ENCODE peak calls at places on chromosomes 2 and 18, in nine cellular contexts. R is PC-3, T is transverse colon, K is K562, J is left lung, S is body of pancreas, L is HCT116, G is GM23248, I is pancreas. Z is an unnamed sample.
A peak's percentile ranks its signal among the peaks of the same experiment; 100 is the strongest.

GRCh38 chr2:1741851-1742250 is 2.5 kb downstream of the PXDN start:
- DNase-seq in R (no peak), T (no peak), K (no peak), J (no peak), S (no peak), L (no peak), G (no peak), I (no peak), Z (no peak)

GRCh38 chr2:186632417-186632816 is 42.6 kb downstream of the ITGAV start:
- DNase-seq in R (no peak), T (no peak), K (no peak), J (no peak), S (no peak), L (no peak), G (no peak), I (no peak), Z (no peak)

GRCh38 chr18:42574871-42575270 is 540.6 kb downstream of the RIT2 start:
- DNase-seq in R (no peak), T (no peak), K (no peak), J (no peak), S (no peak), L (no peak), G (no peak), I (no peak), Z (no peak)

GRCh38 chr2:66897676-66898280 is 462.9 kb downstream of the MEIS1 start:
- DNase-seq in R (no peak), T (no peak), K (no peak), J (no peak), S (no peak), L (no peak), G (peak; percentile 68), I (no peak), Z (no peak)

GRCh38 chr2:150903461-150903860 is 358.2 kb downstream of the RBM43 start:
- DNase-seq in R (peak; percentile 29), T (no peak), K (no peak), J (no peak), S (no peak), L (no peak), G (peak; percentile 58), I (no peak), Z (no peak)

GRCh38 chr18:76134631-76135030 is 360.4 kb downstream of the ZNF516 start:
- DNase-seq in R (no peak), T (no peak), K (no peak), J (no peak), S (no peak), L (no peak), G (no peak), I (no peak), Z (no peak)

GRCh38 chr18:34158881-34159690 is 65.6 kb downstream of the NOL4 start:
- DNase-seq in R (no peak), T (no peak), K (no peak), J (peak; percentile 70), S (peak; percentile 50), L (no peak), G (peak; percentile 10), I (peak; percentile 14), Z (peak; percentile 55)

GRCh38 chr2:27771548-27772335 is at the start of gene MRPL33:
- DNase-seq in R (peak; percentile 93), T (peak; percentile 96), K (peak; percentile 94), J (peak; percentile 97), S (peak; percentile 98), L (peak; percentile 80), G (peak; percentile 95), I (peak; percentile 96), Z (peak; percentile 70)

GRCh38 chr18:56315363-56315762 is 323.0 kb downstream of the TXNL1 start:
- DNase-seq in R (peak; percentile 53), T (no peak), K (no peak), J (no peak), S (no peak), L (no peak), G (peak; percentile 71), I (no peak), Z (no peak)

GRCh38 chr2:163319006-163319405 is 416.8 kb downstream of the FIGN start:
- DNase-seq in R (peak; percentile 10), T (no peak), K (no peak), J (no peak), S (no peak), L (no peak), G (peak; percentile 51), I (no peak), Z (no peak)

GRCh38 chr2:65430515-65431416 is 1.6 kb downstream of the SPRED2 start:
- DNase-seq in R (peak; percentile 69), T (peak; percentile 68), K (peak; percentile 42), J (peak; percentile 91), S (peak; percentile 75), L (peak; percentile 75), G (peak; percentile 70), I (peak; percentile 73), Z (no peak)

GRCh38 chr2:22056621-22057132 is 932.9 kb downstream of the TDRD15 start:
- DNase-seq in R (no peak), T (no peak), K (no peak), J (no peak), S (no peak), L (no peak), G (no peak), I (no peak), Z (no peak)
- H3K27ac ChIP-seq in R (no peak overlapping the region), T (no peak overlapping the region), K (no peak overlapping the region), J (no peak overlapping the region), S (no peak overlapping the region), L (no peak overlapping the region), G (no peak overlapping the region), I (no peak overlapping the region), Z (no peak overlapping the region)

DNA sequence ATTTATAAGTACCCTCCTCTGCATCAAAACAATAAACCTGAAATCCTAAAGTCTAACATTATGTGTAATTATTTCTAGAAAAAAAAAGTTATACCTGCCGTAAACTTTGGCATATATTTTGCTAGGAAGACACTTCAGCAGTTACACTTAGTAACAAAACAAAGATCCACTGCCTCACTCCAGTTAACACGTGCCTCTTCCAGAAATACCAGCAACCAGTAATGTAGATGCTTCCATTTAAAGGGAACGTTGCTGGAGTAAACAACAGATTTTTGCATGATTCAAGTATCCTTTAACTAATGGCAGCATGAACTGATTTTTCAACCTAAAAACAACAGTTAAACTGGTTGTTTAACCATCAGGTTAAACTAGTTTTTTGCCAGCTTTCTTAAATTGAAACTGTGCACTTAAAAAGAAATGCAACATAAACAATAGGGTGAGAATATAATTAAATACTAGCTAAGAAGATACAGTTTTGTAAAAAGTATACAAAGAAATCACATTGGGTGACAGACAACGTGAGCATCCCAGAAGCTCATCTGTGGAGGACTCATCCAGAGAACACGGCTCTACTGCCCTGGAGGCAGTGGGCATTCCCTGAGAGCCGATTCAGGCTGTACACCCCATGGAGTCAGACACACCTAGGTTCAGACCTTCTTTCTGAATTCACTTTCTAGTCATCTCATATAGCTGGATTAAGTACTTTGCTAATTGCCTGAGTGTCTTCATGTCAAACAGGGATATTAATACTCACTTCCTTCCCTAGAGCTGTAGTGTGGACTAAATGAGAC is 22.3 kb downstream of the MGAT4A start:
- DNase-seq in R (no peak), T (no peak), K (no peak), J (no peak), S (no peak), L (no peak), G (no peak), I (no peak), Z (no peak)
- H3K27ac ChIP-seq in R (no peak overlapping the region), T (no peak overlapping the region), K (no peak overlapping the region), J (no peak overlapping the region), S (peak overlapping the region; percentile 55), L (no peak overlapping the region), G (no peak overlapping the region), I (no peak overlapping the region), Z (peak overlapping the region; percentile 42)

GRCh38 chr2:111678161-111678560 is 205.8 kb downstream of the ANAPC1 start:
- DNase-seq in R (no peak), T (no peak), K (no peak), J (no peak), S (no peak), L (no peak), G (no peak), I (no peak), Z (no peak)

GRCh38 chr2:111679202-111679601 is 204.8 kb downstream of the ANAPC1 start:
- DNase-seq in R (no peak), T (no peak), K (no peak), J (no peak), S (no peak), L (no peak), G (peak; percentile 42), I (no peak), Z (no peak)

GRCh38 chr2:111675419-111676194 is 208.4 kb downstream of the ANAPC1 start:
- DNase-seq in R (no peak), T (no peak), K (no peak), J (no peak), S (no peak), L (no peak), G (no peak), I (no peak), Z (no peak)

GRCh38 chr2:111678651-111679050 is 205.3 kb downstream of the ANAPC1 start:
- DNase-seq in R (peak; percentile 20), T (no peak), K (no peak), J (no peak), S (no peak), L (no peak), G (peak; percentile 64), I (no peak), Z (no peak)

GRCh38 chr2:111676423-111676822 is 207.6 kb downstream of the ANAPC1 start:
- DNase-seq in R (no peak), T (no peak), K (no peak), J (no peak), S (no peak), L (no peak), G (no peak), I (no peak), Z (no peak)
- H3K27ac ChIP-seq in R (no peak overlapping the region), T (peak overlapping the region; percentile 38), K (no peak overlapping the region), J (no peak overlapping the region), S (no peak overlapping the region), L (no peak overlapping the region), G (no peak overlapping the region), I (no peak overlapping the region), Z (no peak overlapping the region)

GRCh38 chr2:213148572-213149331 is 2.7 kb downstream of the IKZF2 start:
- DNase-seq in R (no peak), T (no peak), K (no peak), J (no peak), S (no peak), L (no peak), G (peak; percentile 12), I (no peak), Z (no peak)

GRCh38 chr2:213151437-213152064 is at the start of gene IKZF2:
- DNase-seq in R (peak; percentile 86), T (peak; percentile 84), K (peak; percentile 52), J (peak; percentile 93), S (peak; percentile 92), L (peak; percentile 60), G (peak; percentile 97), I (peak; percentile 85), Z (peak; percentile 85)

GRCh38 chr2:213149332-213149875 is 2.0 kb downstream of the IKZF2 start:
- DNase-seq in R (no peak), T (no peak), K (no peak), J (no peak), S (no peak), L (no peak), G (peak; percentile 54), I (no peak), Z (no peak)

GRCh38 chr2:213150315-213150951 is 979 bp downstream of the IKZF2 start:
- DNase-seq in R (peak; percentile 81), T (peak; percentile 13), K (no peak), J (no peak), S (peak; percentile 23), L (no peak), G (peak; percentile 53), I (no peak), Z (no peak)

DNA sequence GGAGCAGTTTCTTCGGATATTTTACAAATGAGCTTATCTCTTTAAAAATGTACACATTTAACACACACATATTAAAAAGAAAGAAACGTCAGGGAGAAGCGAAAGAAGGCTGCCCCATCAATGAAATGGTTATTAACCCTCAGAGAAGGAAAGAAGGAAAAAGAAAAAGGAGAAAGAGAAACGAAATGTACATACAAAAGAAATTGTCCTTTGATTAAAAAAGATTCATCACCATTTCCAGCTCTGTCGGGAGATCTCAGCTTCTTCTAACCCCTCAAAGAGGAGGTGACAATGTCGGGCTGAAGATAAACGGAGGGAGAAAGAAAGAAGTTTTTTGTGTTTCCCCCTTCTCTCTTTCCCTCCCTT is 1.5 kb downstream of the IKZF2 start:
- DNase-seq in R (peak; percentile 8), T (no peak), K (no peak), J (no peak), S (no peak), L (no peak), G (peak; percentile 19), I (no peak), Z (no peak)
- H3K27ac ChIP-seq in R (peak overlapping the region; percentile 63), T (peak overlapping the region; percentile 96), K (no peak overlapping the region), J (peak overlapping the region; percentile 76), S (peak overlapping the region; percentile 98), L (no peak overlapping the region), G (peak overlapping the region; percentile 62), I (no peak overlapping the region), Z (peak overlapping the region; percentile 83)